ENCODE peak calls at places on chromosomes 1 and 21, in six cellular contexts. S is neuronal stem cell, N is H9, J is IMR-90, V is H1, A is trophoblast cell. Q is an unnamed sample.
A peak's percentile ranks its signal among the peaks of the same experiment; 100 is the strongest.

GRCh38 chr1:108551157-108551862 is 8.6 kb upstream of the EEIG2 start:
- DNase-seq in S (no peak), N (no peak), J (no peak), V (no peak), A (peak; percentile 43), Q (no peak)

GRCh38 chr21:33205476-33205875 is 24.3 kb upstream of the IFNAR2 start:
- DNase-seq in S (no peak), N (no peak), J (no peak), V (no peak), A (peak; percentile 27), Q (no peak)

GRCh38 chr1:24555591-24556413 is at the start of gene NCMAP:
- DNase-seq in S (no peak), N (peak; percentile 52), J (no peak), V (no peak), A (peak; percentile 26), Q (no peak)

GRCh38 chr1:197355248-197355995 is 87.4 kb downstream of the CRB1 start:
- DNase-seq in S (no peak), N (no peak), J (no peak), V (no peak), A (no peak), Q (no peak)

GRCh38 chr1:42949312-42950145 is 9.1 kb downstream of the SLC2A1 start:
- DNase-seq in S (no peak), N (no peak), J (no peak), V (no peak), A (no peak), Q (no peak)

GRCh38 chr21:45126983-45127382 is 52.6 kb downstream of the ADARB1 start:
- DNase-seq in S (no peak), N (no peak), J (no peak), V (no peak), A (no peak), Q (no peak)

GRCh38 chr1:226588484-226588883 is 39.9 kb downstream of the STUM start:
- DNase-seq in S (no peak), N (no peak), J (no peak), V (no peak), A (no peak), Q (no peak)

GRCh38 chr21:44920694-44921604 is at the start of gene ITGB2:
- DNase-seq in S (no peak), N (no peak), J (no peak), V (no peak), A (peak; percentile 8), Q (no peak)

GRCh38 chr1:220879509-220880366 is 495 bp downstream of the HLX start:
- DNase-seq in S (no peak), N (peak; percentile 50), J (peak; percentile 51), V (no peak), A (peak; percentile 61), Q (peak; percentile 55)

GRCh38 chr1:246640747-246641146 is 74.5 kb downstream of the CNST start:
- DNase-seq in S (no peak), N (no peak), J (no peak), V (no peak), A (no peak), Q (no peak)

GRCh38 chr1:3127738-3128137 is 58.7 kb downstream of the PRDM16 start:
- DNase-seq in S (no peak), N (no peak), J (no peak), V (no peak), A (no peak), Q (no peak)

GRCh38 chr1:226372885-226373284 is 35.0 kb downstream of the PARP1 start:
- DNase-seq in S (no peak), N (no peak), J (no peak), V (no peak), A (no peak), Q (no peak)

GRCh38 chr1:216846339-216846738 is 123.1 kb upstream of the ESRRG start:
- DNase-seq in S (no peak), N (no peak), J (no peak), V (no peak), A (peak; percentile 69), Q (no peak)

GRCh38 chr1:192158181-192158580 is at the start of gene RGS18:
- DNase-seq in S (no peak), N (no peak), J (peak; percentile 84), V (no peak), A (peak; percentile 30), Q (peak; percentile 81)

GRCh38 chr1:154729031-154729442 is 121.1 kb upstream of the ADAR start:
- DNase-seq in S (no peak), N (no peak), J (peak; percentile 61), V (no peak), A (no peak), Q (peak; percentile 72)

GRCh38 chr1:236540813-236541465 is 17.2 kb downstream of the LGALS8 start:
- DNase-seq in S (no peak), N (no peak), J (no peak), V (no peak), A (no peak), Q (no peak)

GRCh38 chr1:169148472-169149252 is 42.2 kb downstream of the ATP1B1 start:
- DNase-seq in S (no peak), N (no peak), J (no peak), V (no peak), A (no peak), Q (no peak)

GRCh38 chr1:230891413-230891812 is 23.1 kb upstream of the C1orf198 start:
- DNase-seq in S (peak; percentile 43), N (no peak), J (no peak), V (no peak), A (no peak), Q (no peak)

GRCh38 chr1:160620942-160621632 is 25.8 kb downstream of the SLAMF1 start:
- DNase-seq in S (no peak), N (no peak), J (no peak), V (no peak), A (no peak), Q (no peak)
- H2AFZ ChIP-seq in S (no peak overlapping the region), N (no peak overlapping the region), J (no peak overlapping the region), V (peak overlapping the region; percentile 45), A (no peak overlapping the region), Q (no peak overlapping the region)

DNA sequence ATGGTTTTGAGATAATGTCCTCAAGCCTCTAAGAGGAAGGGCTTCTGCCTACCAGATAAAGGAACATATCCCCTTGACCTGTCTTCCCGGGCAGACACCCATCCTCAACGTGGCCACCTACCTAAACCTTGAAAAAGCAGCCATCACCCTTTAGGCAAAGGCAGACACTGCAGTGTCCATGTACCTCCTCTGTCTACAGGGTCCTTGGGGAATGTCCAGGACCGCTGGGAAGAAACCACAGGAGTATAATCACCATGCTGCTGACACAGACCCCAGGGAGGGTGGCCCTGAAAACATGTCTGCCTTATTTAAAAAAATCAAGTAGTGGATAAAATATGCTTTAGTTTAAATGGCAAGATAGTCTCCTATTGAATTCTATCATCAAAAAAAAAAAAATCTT is 16.6 kb downstream of the BCAR3 start:
- DNase-seq in S (no peak), N (no peak), J (no peak), V (no peak), A (no peak), Q (peak; percentile 61)
- H2AK5ac ChIP-seq in S (no peak overlapping the region), N (no peak overlapping the region), J (peak overlapping the region; percentile 93), V (no peak overlapping the region), A (peak overlapping the region; percentile 59), Q (peak overlapping the region; percentile 1)

GRCh38 chr1:188364927-188365449 is 1536.2 kb downstream of the PLA2G4A start:
- DNase-seq in S (no peak), N (no peak), J (no peak), V (no peak), A (no peak), Q (no peak)
- H2AFZ ChIP-seq in S (no peak overlapping the region), N (no peak overlapping the region), J (no peak overlapping the region), V (peak overlapping the region; percentile 33), A (no peak overlapping the region), Q (no peak overlapping the region)

DNA sequence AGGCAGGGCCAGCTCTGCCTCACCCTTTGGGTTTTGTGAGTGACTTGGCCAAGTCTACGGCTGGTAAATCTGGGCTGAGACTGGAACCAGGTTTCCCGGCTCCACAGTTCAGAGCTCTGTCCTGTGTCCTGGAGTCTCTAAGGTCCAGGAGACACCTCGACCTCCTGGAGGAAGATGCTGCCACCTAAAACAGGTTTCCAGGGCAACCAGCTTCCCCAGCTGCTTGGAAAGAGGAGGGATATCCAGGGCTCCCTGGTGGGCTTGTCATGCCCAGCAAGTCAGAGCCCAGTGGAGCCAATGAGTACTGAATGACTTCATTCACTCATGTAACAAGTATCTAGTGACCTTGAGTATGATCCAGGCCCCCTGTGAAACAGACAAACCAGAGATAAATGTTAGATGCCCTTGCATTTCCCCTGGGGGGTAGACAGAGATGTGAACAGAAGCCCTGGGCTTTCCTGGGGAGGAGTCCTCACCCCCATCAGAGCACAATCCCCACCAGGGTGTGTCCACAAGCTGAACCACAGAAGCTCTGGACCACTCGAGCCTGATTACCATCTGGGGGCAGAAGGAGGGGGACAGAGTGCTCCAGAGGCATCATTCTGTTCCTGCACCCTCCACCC is 181.2 kb upstream of the RAB4A start:
- DNase-seq in S (no peak), N (no peak), J (no peak), V (no peak), A (no peak), Q (no peak)
- H2AK5ac ChIP-seq in S (no peak overlapping the region), N (no peak overlapping the region), J (no peak overlapping the region), V (peak overlapping the region; percentile 9), A (peak overlapping the region; percentile 11), Q (no peak overlapping the region)

DNA sequence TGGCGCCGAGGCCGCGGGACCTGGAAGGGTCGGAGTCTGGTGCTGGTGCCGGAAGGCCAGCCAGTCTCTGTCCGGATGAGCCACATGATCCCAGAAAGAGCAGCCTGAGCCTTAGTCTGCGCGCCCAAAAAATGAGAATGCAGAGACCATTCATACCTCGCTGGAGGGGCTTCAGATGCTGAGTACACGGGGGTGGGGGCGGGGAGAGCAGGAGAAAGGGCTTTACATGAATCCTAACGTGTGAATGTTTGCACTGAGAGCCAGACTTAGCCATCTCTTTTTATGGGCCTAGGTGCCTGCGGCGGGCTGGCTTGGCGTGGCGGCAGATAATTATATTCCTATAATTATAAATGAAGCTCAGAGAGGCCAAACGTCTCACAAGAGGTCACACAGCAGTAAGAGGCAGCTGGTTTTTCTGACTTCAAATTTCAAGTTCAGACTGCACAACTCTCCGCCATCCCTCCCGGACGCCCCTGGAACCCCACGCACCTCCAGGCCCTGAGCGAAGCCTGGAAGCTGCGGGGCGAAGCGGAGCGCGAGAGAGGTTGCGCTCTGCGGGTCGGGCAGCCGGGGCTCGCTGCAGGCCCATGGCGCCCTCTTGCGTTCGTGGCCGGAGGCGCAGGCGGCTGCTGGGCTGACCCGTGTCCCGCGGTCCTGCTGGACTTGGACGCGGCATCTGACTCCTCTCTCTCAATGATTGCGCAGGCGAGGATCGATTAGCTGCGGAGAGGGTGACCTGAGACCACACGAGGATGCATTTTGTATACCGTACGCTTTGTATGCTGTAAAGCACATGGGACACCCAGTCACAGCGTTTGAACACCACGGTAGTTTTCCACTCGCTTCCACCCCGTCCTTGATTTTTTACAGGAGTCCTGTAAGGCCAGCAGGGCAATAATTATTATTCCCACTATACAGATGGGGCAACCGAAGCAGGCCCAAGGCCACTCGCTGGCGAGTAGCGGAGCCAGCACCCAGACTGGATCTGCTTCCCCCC is 272.5 kb downstream of the FOXD2 start:
- DNase-seq in S (peak; percentile 80), N (peak; percentile 82), J (peak; percentile 37), V (no peak), A (peak; percentile 84), Q (peak; percentile 50)
- H2AFZ ChIP-seq in S (peak overlapping the region; percentile 79), N (no peak overlapping the region), J (peak overlapping the region; percentile 84), V (no peak overlapping the region), A (no peak overlapping the region), Q (no peak overlapping the region)

DNA sequence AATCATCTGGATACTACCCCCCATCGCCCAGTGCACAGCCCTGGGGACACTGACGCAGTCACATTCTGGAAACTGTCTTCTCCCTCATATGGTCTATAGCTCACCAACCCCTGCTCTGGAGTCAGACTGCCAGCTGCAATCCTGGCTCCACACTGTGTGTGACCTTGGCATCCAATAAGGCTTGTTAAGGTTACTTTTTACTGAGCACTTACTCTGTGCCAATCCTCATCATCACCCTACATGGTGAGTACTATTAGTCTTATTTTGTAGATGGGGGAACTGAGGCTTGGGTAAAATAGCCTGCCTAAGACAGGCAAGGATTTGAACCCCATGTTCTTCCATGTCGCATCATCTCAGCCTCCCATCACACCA is 34.9 kb downstream of the AHDC1 start:
- DNase-seq in S (no peak), N (no peak), J (no peak), V (no peak), A (peak; percentile 13), Q (peak; percentile 53)
- H2AK5ac ChIP-seq in S (peak overlapping the region; percentile 56), N (no peak overlapping the region), J (peak overlapping the region; percentile 43), V (no peak overlapping the region), A (peak overlapping the region; percentile 21), Q (no peak overlapping the region)